ENCODE peak calls at places on chromosomes 3 and 15, in eight cellular contexts. J is stomach, T is HepG2, Z is GM23338, D is prostate gland, P is suprapubic skin, M is GM12891, W is transverse colon. I is an unnamed sample.

GRCh38 chr15:82137261-82137660 is 91.4 kb upstream of the MEX3B start:
- DNase-seq in P (no peak), T (no peak), J (no peak), W (no peak), D (no peak), M (no peak), Z (no peak), I (no peak)

GRCh38 chr15:81789403-81789802 is 256.4 kb downstream of the MEX3B start:
- DNase-seq in P (peak), J (no peak), M (no peak), D (no peak), T (no peak), Z (no peak), W (no peak), I (no peak)

GRCh38 chr3:151171145-151171544 is 31.9 kb downstream of the GPR171 start:
- DNase-seq in D (no peak), T (peak), M (no peak), W (peak), P (no peak), J (no peak), Z (no peak), I (no peak)

GRCh38 chr3:197132916-197133530 is 103.4 kb upstream of the MELTF start:
- DNase-seq in W (no peak), J (no peak), D (no peak), P (no peak), T (no peak), M (no peak), Z (no peak), I (no peak)

GRCh38 chr15:57920916-57921315 is 144.6 kb downstream of the ALDH1A2 start:
- DNase-seq in P (no peak), Z (no peak), M (no peak), W (no peak), D (no peak), T (no peak), J (no peak), I (no peak)

GRCh38 chr3:104437891-104438290 is 928.8 kb upstream of the ALCAM start:
- DNase-seq in M (no peak), Z (peak), P (no peak), D (no peak), T (no peak), J (no peak), W (no peak), I (no peak)

GRCh38 chr3:140056047-140056446 is 121.1 kb downstream of the CLSTN2 start:
- DNase-seq in Z (no peak), P (no peak), D (no peak), M (no peak), W (no peak), J (no peak), T (no peak), I (no peak)

GRCh38 chr3:131109156-131109555 is 82.5 kb downstream of the NEK11 start:
- DNase-seq in T (no peak), D (no peak), Z (no peak), M (no peak), P (no peak), J (no peak), W (no peak), I (no peak)

GRCh38 chr3:99686955-99687612 is 48.7 kb downstream of the COL8A1 start:
- DNase-seq in T (peak), Z (peak), D (peak), P (no peak), M (peak), J (peak), W (peak), I (peak)

GRCh38 chr3:170079466-170080165 is 41.8 kb downstream of the GPR160 start:
- DNase-seq in D (no peak), J (no peak), W (no peak), P (no peak), Z (no peak), M (no peak), T (peak), I (no peak)

GRCh38 chr15:55661431-55661830 is 73.3 kb upstream of the PYGO1 start:
- DNase-seq in P (no peak), W (no peak), Z (peak), T (peak), J (no peak), M (no peak), D (no peak), I (no peak)

GRCh38 chr15:92938387-92938786 is 38.3 kb downstream of the CHD2 start:
- DNase-seq in P (no peak), M (no peak), J (no peak), Z (no peak), W (no peak), D (no peak), T (no peak), I (no peak)

GRCh38 chr15:44519537-44519936 is 17.4 kb upstream of the EIF3J start:
- DNase-seq in Z (no peak), P (no peak), W (no peak), D (no peak), J (no peak), T (no peak), M (no peak), I (no peak)

GRCh38 chr3:16401273-16401672 is 112.2 kb downstream of the RFTN1 start:
- DNase-seq in T (no peak), J (no peak), W (no peak), M (no peak), P (no peak), D (no peak), Z (no peak), I (no peak)

GRCh38 chr3:108090066-108090700 is 648 bp downstream of the CD47 start:
- DNase-seq in T (no peak), M (no peak), Z (peak), P (no peak), J (peak), D (peak), W (peak), I (no peak)

GRCh38 chr3:121274411-121274810 is 271.4 kb downstream of the POLQ start:
- DNase-seq in P (no peak), M (no peak), D (no peak), T (no peak), W (no peak), Z (no peak), J (no peak), I (no peak)

GRCh38 chr15:38688761-38689160 is 124.1 kb upstream of the RASGRP1 start:
- DNase-seq in W (no peak), D (no peak), J (no peak), P (no peak), T (no peak), M (no peak), Z (no peak), I (no peak)

GRCh38 chr3:73669268-73669667 is 44.5 kb upstream of the PDZRN3 start:
- DNase-seq in J (no peak), P (no peak), M (no peak), D (no peak), T (no peak), W (no peak), Z (no peak), I (no peak)

GRCh38 chr3:48664929-48665328 is 2.2 kb upstream of the CELSR3 start:
- DNase-seq in T (no peak), P (no peak), W (no peak), D (no peak), M (no peak), Z (peak), J (no peak), I (no peak)

GRCh38 chr15:68822818-68823217 is 2.1 kb upstream of the ANP32A start:
- DNase-seq in T (no peak), D (no peak), W (no peak), J (no peak), Z (no peak), P (no peak), M (no peak), I (no peak)

GRCh38 chr15:61237400-61237799 is 8.3 kb upstream of the RORA start:
- DNase-seq in J (no peak), M (no peak), W (no peak), P (no peak), Z (no peak), T (no peak), D (no peak), I (no peak)

GRCh38 chr3:17158941-17159682 is 274.4 kb downstream of the PLCL2 start:
- DNase-seq in Z (no peak), P (peak), D (no peak), W (no peak), J (no peak), M (no peak), T (no peak), I (no peak)

GRCh38 chr3:159783780-159784747 is 204.6 kb upstream of the IL12A start:
- DNase-seq in W (no peak), J (no peak), T (no peak), P (no peak), M (no peak), Z (no peak), D (peak), I (no peak)

GRCh38 chr15:100601628-100602063 is 338 bp downstream of the LINS1 start:
- DNase-seq in Z (no peak), P (no peak), W (no peak), M (no peak), J (no peak), D (no peak), T (no peak), I (no peak)

GRCh38 chr3:106963446-106963845 is 413.8 kb upstream of the CCDC54 start:
- DNase-seq in D (no peak), J (no peak), P (no peak), M (no peak), Z (no peak), W (no peak), T (no peak), I (no peak)

GRCh38 chr3:128362026-128362965 is 104.4 kb downstream of the DNAJB8 start:
- DNase-seq in M (no peak), J (no peak), P (no peak), W (no peak), D (peak), Z (no peak), T (no peak), I (no peak)

GRCh38 chr3:95289295-95289694 is 1226.4 kb downstream of the NSUN3 start:
- DNase-seq in Z (no peak), P (no peak), J (no peak), M (no peak), T (no peak), D (no peak), W (no peak), I (no peak)

GRCh38 chr3:134905647-134905935 is 110.5 kb downstream of the EPHB1 start:
- DNase-seq in D (no peak), P (no peak), T (no peak), M (no peak), W (no peak), J (no peak), Z (no peak), I (no peak)

GRCh38 chr15:64688770-64689169 is 86.6 kb downstream of the RBPMS2 start:
- DNase-seq in M (no peak), P (no peak), D (no peak), J (no peak), T (no peak), W (no peak), Z (no peak), I (no peak)
- TF ChIP-seq POLR2AphosphoS5 in M (no peak), P (no peak), D (no peak), J (no peak), T (no peak), W (no peak), Z (no peak), I (no peak)

DNA sequence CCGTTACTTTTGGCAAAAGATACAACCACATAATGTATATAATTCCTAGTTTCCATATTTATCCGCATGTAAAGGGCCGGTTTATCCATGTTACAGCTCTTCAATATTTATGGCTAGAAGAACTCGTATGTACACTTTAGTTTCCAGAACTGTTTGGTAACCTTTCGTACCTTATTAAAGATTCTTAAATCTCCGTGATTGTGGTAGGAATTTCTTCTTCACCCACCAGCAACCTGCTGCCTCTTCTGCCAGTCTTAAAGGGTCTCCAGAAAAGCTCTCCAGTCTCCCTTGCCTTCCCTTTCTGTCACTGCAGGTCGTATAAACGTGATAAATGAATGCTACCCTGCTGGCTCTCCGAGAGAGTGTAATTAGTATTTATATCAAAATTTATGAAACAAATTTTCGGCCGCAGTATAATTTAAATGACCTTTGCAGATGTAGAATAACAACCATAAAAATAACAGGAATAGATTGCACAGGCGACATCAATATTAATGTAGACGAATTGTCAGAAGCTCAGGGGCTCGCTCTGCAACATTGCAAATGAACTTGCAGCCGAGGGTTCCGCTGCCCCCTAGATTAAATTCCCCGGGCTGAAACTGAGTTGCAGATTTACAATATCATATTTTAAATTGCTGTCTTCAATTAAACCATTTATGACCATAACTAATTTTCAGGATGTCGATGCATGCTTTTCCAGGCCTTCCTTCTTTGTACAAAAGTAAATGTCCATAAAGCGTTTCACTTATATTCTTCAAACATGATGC is 5.4 kb downstream of the ZIC1 start:
- DNase-seq in P (no peak), D (no peak), J (no peak), W (no peak), Z (no peak), M (no peak), T (no peak), I (no peak)
- TF ChIP-seq POLR2AphosphoS5 in P (no peak), D (no peak), J (no peak), W (no peak), Z (no peak), M (no peak), T (no peak), I (no peak)

DNA sequence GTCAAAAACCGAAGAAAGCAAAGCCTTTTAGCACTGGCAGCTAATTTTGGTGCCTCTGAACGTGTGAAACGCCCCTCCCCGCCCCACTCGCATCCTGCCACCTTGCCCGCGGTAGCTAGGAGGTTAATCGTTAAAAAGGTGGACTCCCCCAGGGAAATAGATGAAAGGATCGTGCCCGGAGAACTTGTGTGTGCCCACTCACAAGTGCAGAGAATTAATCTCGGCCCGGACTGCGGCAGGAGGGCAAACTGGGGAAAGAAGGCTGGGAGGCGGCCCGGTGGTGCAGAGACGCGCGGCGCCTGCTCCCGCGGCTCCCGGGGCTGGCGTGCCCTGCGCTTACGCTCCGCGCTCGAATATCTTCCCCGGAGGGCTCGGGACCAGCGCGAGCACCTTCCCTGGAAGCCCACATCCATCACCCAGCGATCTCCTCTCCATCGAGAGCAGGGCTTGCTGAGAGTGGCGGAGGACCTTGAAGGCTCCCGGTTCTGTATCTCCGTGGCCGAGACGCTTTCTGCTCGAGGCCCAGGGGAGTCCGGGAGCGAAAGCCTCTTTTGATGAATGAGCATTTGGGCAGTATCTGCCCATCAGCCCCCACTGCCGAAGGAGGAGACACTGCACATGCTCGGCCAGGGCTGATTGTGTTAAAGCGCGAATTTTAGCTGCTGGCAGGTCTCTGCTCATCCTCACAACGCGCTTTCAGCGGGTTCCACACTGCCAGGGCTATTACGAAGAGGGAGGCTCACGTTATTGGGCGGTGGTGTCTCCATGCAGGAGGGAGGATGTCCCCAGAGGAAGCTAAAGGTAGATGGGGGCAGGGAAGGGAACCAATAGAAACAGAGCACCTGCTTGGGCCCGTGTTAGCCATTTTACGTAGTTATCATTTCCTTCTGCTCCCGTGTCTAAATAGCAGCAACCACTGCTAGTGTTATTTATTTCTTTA is 1.3 kb upstream of the SPTSSB start:
- DNase-seq in M (peak), Z (peak), T (no peak), D (peak), W (no peak), J (peak), P (no peak), I (no peak)
- TF ChIP-seq POLR2AphosphoS5 in M (no peak), Z (peak), T (no peak), D (peak), W (no peak), J (no peak), P (no peak), I (no peak)

GRCh38 chr3:13365390-13366379 is 54.4 kb downstream of the NUP210 start:
- DNase-seq in P (no peak), Z (peak), W (no peak), J (no peak), T (no peak), D (no peak), M (no peak), I (no peak)

GRCh38 chr3:13370609-13371008 is 49.5 kb downstream of the NUP210 start:
- DNase-seq in Z (no peak), W (no peak), P (no peak), D (no peak), M (no peak), T (no peak), J (no peak), I (no peak)

GRCh38 chr3:13368834-13369233 is 51.3 kb downstream of the NUP210 start:
- DNase-seq in T (no peak), Z (no peak), D (no peak), P (no peak), J (no peak), M (no peak), W (no peak), I (no peak)

GRCh38 chr3:13364602-13365271 is 55.4 kb downstream of the NUP210 start:
- DNase-seq in P (no peak), J (no peak), M (no peak), W (no peak), Z (peak), T (no peak), D (no peak), I (no peak)

GRCh38 chr3:13367728-13368127 is 52.4 kb downstream of the NUP210 start:
- DNase-seq in M (no peak), T (no peak), Z (no peak), P (no peak), J (no peak), D (no peak), W (no peak), I (no peak)
- TF ChIP-seq POLR2AphosphoS5 in M (no peak), T (no peak), Z (no peak), P (no peak), J (no peak), D (no peak), W (no peak), I (no peak)

DNA sequence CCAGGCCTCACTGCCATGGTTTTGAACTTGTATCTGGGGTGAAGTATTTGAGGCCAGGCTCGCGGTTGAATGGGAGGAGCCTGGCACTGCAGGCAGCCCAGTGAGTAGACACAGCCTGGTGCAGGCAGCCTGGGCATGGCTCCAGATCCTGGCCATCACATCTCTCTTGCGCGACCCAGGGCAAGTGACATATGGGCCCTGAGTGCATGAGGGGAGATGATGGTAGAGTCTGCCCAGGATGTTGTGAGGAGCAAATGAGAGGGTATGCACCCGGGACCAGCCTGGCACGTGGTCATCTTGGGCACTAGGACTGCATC is 103.5 kb downstream of the TBC1D2B start:
- DNase-seq in T (no peak), D (no peak), P (peak), Z (no peak), J (peak), W (peak), M (no peak), I (no peak)
- TF ChIP-seq POLR2AphosphoS5 in T (no peak), D (no peak), P (no peak), Z (no peak), J (no peak), W (no peak), M (no peak), I (no peak)

GRCh38 chr3:37688756-37689155 is 172.9 kb upstream of the CTDSPL start:
- DNase-seq in P (no peak), M (no peak), T (no peak), Z (no peak), J (no peak), D (no peak), W (no peak), I (no peak)
- TF ChIP-seq POLR2AphosphoS5 in P (no peak), M (no peak), T (no peak), Z (no peak), J (no peak), D (no peak), W (no peak), I (no peak)

GRCh38 chr3:69669070-69669469 is 70.2 kb upstream of the MITF start:
- DNase-seq in D (no peak), T (no peak), M (no peak), J (no peak), Z (no peak), P (no peak), W (no peak), I (no peak)
- TF ChIP-seq POLR2AphosphoS5 in D (peak), T (no peak), M (no peak), J (no peak), Z (no peak), P (no peak), W (no peak), I (no peak)

I was measured in Panc1.